ENCODE peak calls at places on chromosome 19, in eight cellular contexts. B is cardiac muscle cell, M is PC-9, V is tibial nerve, P is mesothelial cell of epicardium, D is natural killer cell, N is fibroblast of mammary gland, Y is AG04450. L is an unnamed sample.

GRCh38 chr19:51546650-51547396 is 15.4 kb upstream of the SIGLEC6 start:
- DNase-seq in P (no peak), V (no peak), Y (no peak), D (no peak), B (peak; percentile 68), M (no peak), N (no peak), L (peak; percentile 49)

GRCh38 chr19:46631481-46631880 is 4.5 kb downstream of the GNG8 start:
- DNase-seq in Y (no peak), D (no peak), V (peak; percentile 64), N (peak; percentile 72), M (no peak), P (no peak), B (peak; percentile 72), L (peak; percentile 72)

GRCh38 chr19:23698711-23699520 is 11.9 kb upstream of the ZNF675 start:
- DNase-seq in P (peak; percentile 57), D (no peak), Y (no peak), M (peak; percentile 60), V (no peak), N (no peak), B (no peak), L (peak; percentile 62)

GRCh38 chr19:44777715-44778347 is at the start of gene CBLC:
- DNase-seq in P (peak; percentile 70), N (no peak), Y (no peak), D (no peak), V (no peak), M (peak; percentile 94), B (no peak), L (no peak)

GRCh38 chr19:46133101-46133627 is 8.7 kb upstream of the IGFL3 start:
- DNase-seq in D (no peak), V (no peak), N (peak; percentile 91), B (peak; percentile 92), M (peak; percentile 85), Y (peak; percentile 96), P (no peak), L (peak; percentile 83)

GRCh38 chr19:42122691-42123607 is 9.3 kb downstream of the POU2F2 start:
- DNase-seq in Y (no peak), M (no peak), P (no peak), B (no peak), D (no peak), N (no peak), V (no peak), L (no peak)

GRCh38 chr19:38733493-38734175 is 10.6 kb downstream of the CAPN12 start:
- DNase-seq in P (no peak), B (no peak), V (no peak), N (no peak), M (no peak), D (no peak), Y (no peak), L (no peak)

GRCh38 chr19:8306235-8307054 is 1.7 kb downstream of the CD320 start:
- DNase-seq in Y (no peak), D (peak; percentile 10), N (no peak), P (peak; percentile 26), B (no peak), V (no peak), M (peak; percentile 31), L (no peak)

GRCh38 chr19:49643466-49643865 is 1.5 kb downstream of the SCAF1 start:
- DNase-seq in V (no peak), Y (no peak), D (no peak), M (no peak), B (no peak), P (no peak), N (no peak), L (no peak)

GRCh38 chr19:37987356-37988332 is 80.6 kb downstream of the SIPA1L3 start:
- DNase-seq in B (no peak), D (no peak), N (no peak), P (no peak), M (no peak), V (no peak), Y (no peak), L (no peak)

GRCh38 chr19:11781295-11782057 is 14.7 kb downstream of the ZNF441 start:
- DNase-seq in M (no peak), D (no peak), B (no peak), P (no peak), Y (no peak), N (peak; percentile 17), V (no peak), L (peak; percentile 15)

GRCh38 chr19:7648265-7649014 is 11.5 kb downstream of the STXBP2 start:
- DNase-seq in Y (no peak), P (no peak), V (no peak), M (no peak), B (no peak), N (no peak), D (no peak), L (no peak)

GRCh38 chr19:1438933-1439358 is 750 bp downstream of the RPS15 start:
- DNase-seq in N (no peak), Y (no peak), M (no peak), V (no peak), B (no peak), P (no peak), D (no peak), L (no peak)

GRCh38 chr19:35090160-35090794 is 25.3 kb upstream of the FXYD3 start:
- DNase-seq in V (peak; percentile 33), D (no peak), Y (no peak), B (peak; percentile 75), M (no peak), P (peak; percentile 50), N (peak; percentile 60), L (peak; percentile 45)

GRCh38 chr19:4800591-4801081 is 9.1 kb downstream of the FEM1A start:
- DNase-seq in Y (no peak), B (no peak), P (no peak), M (peak; percentile 87), V (no peak), D (no peak), N (no peak), L (no peak)

GRCh38 chr19:39915848-39916215 is 18.6 kb downstream of the FCGBP start:
- DNase-seq in D (no peak), N (no peak), B (no peak), M (no peak), V (no peak), P (no peak), Y (no peak), L (no peak)

GRCh38 chr19:2561221-2561620 is 85.3 kb downstream of the GADD45B start:
- DNase-seq in P (no peak), B (no peak), D (no peak), M (no peak), V (no peak), Y (no peak), N (no peak), L (no peak)

GRCh38 chr19:37966211-37967072 is 59.4 kb downstream of the SIPA1L3 start:
- DNase-seq in P (no peak), V (no peak), B (no peak), D (no peak), N (no peak), M (no peak), Y (no peak), L (no peak)

GRCh38 chr19:29311391-29311790 is 98.4 kb upstream of the UQCRFS1 start:
- DNase-seq in M (no peak), N (no peak), V (no peak), B (no peak), D (no peak), Y (no peak), P (no peak), L (no peak)

GRCh38 chr19:48090281-48090802 is 20.3 kb downstream of the PLA2G4C start:
- DNase-seq in M (no peak), P (no peak), V (no peak), Y (no peak), B (no peak), N (no peak), D (no peak), L (peak; percentile 91)

GRCh38 chr19:54329476-54330165 is 9.3 kb downstream of the LILRA4 start:
- DNase-seq in M (no peak), N (no peak), D (no peak), B (no peak), Y (no peak), P (no peak), V (no peak), L (no peak)

GRCh38 chr19:18663940-18664530 is 19.4 kb upstream of the CRTC1 start:
- DNase-seq in V (no peak), Y (no peak), D (no peak), M (peak; percentile 28), B (no peak), P (no peak), N (no peak), L (no peak)
- TF ChIP-seq CTCF in V (no peak), Y (no peak), D (no peak), M (no peak), B (no peak), P (no peak), N (no peak), L (no peak)

DNA sequence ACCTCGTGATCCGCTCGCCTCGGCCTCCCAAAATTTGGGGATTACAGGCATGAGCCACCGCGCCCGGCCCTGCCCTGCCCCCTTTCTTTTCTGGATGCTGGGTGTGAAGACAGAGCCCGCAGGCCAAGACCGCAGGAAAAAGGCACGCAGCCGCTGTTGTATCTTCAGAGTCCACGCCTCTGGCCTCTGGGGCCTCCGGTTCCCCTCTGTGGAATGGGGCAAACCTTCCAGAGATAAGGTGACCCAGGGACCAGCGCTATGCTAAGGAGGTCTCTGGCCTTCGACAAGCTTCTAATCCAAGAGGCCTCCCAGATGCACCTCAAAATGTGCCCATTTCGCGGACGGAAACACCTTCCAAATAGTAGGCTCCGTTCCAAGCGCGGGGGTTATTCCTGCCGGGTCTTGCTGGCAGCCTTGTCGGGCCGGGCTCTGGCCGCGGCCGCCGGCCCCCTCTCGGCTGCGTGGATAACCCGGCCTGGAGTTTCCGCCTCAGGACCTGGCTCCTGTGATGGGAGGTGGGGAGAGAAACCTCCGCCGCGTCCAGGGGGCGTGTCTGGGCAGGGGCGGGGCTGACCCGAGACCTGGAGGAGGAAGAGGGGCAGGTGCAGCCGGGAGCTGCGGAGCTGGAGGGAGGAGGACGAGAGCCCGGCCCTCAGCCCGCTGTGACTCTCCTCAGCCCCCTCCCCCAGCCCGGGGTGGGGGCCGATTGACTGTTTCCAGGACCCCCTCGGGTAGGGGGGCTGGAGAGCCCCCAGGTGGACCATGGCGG is 13.1 kb downstream of the TJP3 start:
- DNase-seq in M (peak; percentile 82), V (no peak), Y (peak; percentile 44), N (peak; percentile 69), D (peak; percentile 83), B (peak; percentile 90), P (peak; percentile 91), L (peak; percentile 58)
- TF ChIP-seq CTCF in M (no peak), V (no peak), Y (no peak), N (no peak), D (no peak), B (no peak), P (no peak), L (no peak)

DNA sequence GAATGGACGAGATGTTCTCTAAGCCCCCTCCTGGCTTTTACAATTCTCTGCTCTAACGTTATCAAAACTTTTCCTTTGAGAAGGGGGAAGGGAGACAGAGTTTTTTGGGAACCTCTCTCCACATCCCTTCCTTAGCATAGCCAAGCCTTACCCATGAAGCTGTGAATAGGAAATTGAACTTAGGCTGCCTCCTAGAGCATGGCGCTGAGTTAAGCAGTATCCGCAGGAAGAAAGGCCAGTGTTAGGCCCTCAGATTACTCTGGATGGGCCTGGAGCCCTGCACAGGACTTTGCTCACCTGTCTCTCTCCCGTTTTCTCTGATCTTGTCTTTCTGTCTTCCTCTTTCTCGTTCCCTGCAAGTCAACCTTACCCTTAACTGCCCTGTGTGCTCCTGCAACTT is 39.6 kb downstream of the CYP2B6 start:
- DNase-seq in D (no peak), Y (no peak), M (no peak), B (no peak), P (no peak), V (no peak), N (no peak), L (no peak)
- TF ChIP-seq CTCF in D (no peak), Y (no peak), M (no peak), B (no peak), P (no peak), V (no peak), N (no peak), L (no peak)

GRCh38 chr19:13610042-13610691 is 103.9 kb upstream of the CACNA1A start:
- DNase-seq in P (no peak), V (no peak), N (no peak), Y (no peak), B (no peak), M (no peak), D (no peak), L (no peak)
- TF ChIP-seq CTCF in P (no peak), V (no peak), N (no peak), Y (no peak), B (no peak), M (no peak), D (no peak), L (no peak)